ENCODE peak calls at places on chromosomes 13 and 19, in seven cellular contexts. G is T-helper 1 cell; F is NCI-H82; R is activated CD8-positive, alpha-beta memory T cell treated with anti-CD3 and anti-CD28 coated beads, Interleukin-2, amount 50 U/mL, for 48 hours; L is cardiac fibroblast; Q is head of caudate nucleus; B is stimulated activated CD8-positive, alpha-beta memory T cell treated with anti-CD3 and anti-CD28 coated beads, Interleukin-7, amount 100 ng/mL, for 4 hours. H is an unnamed sample.

GRCh38 chr13:97205971-97206370 is 16.2 kb upstream of the MBNL2 start:
- DNase-seq in L (peak), R (no peak), F (peak), B (no peak), G (peak), Q (no peak), H (no peak)

GRCh38 chr19:10899171-10899653 is 27.9 kb downstream of the CARM1 start:
- DNase-seq in L (no peak), F (no peak), Q (no peak), G (no peak), R (no peak), B (no peak), H (peak)

GRCh38 chr13:90686438-90686837 is 661.0 kb upstream of the MIR17HG start:
- DNase-seq in R (no peak), Q (peak), F (no peak), L (peak), G (no peak), B (no peak), H (no peak)

GRCh38 chr13:113029487-113030258 is 60.7 kb downstream of the MCF2L start:
- DNase-seq in B (no peak), Q (peak), R (peak), F (peak), G (peak), L (peak), H (no peak)

GRCh38 chr13:28503182-28503980 is 8.5 kb upstream of the FLT1 start:
- DNase-seq in F (peak), R (no peak), B (no peak), L (no peak), Q (no peak), G (no peak), H (no peak)

GRCh38 chr19:18939922-18940775 is 868 bp downstream of the HOMER3 start:
- DNase-seq in Q (peak), R (no peak), G (no peak), L (peak), B (no peak), F (no peak), H (peak)

GRCh38 chr19:39248806-39249205 is at the start of gene IFNL4:
- DNase-seq in L (no peak), F (no peak), R (no peak), B (no peak), Q (no peak), G (no peak), H (no peak)

GRCh38 chr13:46089213-46089612 is 15.6 kb downstream of the CPB2 start:
- DNase-seq in G (no peak), R (no peak), B (no peak), F (peak), Q (no peak), L (no peak), H (no peak)

GRCh38 chr13:102812616-102813287 is 13.8 kb downstream of the BIVM start:
- DNase-seq in R (no peak), F (no peak), L (peak), Q (no peak), B (no peak), G (no peak), H (no peak)

GRCh38 chr13:30925429-30925828 is 7.0 kb upstream of the TEX26 start:
- DNase-seq in G (no peak), R (no peak), Q (no peak), L (no peak), B (no peak), F (no peak), H (no peak)

GRCh38 chr13:39353988-39354387 is 249.0 kb downstream of the LHFPL6 start:
- DNase-seq in Q (no peak), F (no peak), L (peak), B (no peak), G (no peak), R (no peak), H (no peak)

GRCh38 chr19:14081797-14082674 is 3.5 kb downstream of the C19orf67 start:
- DNase-seq in G (no peak), Q (no peak), F (peak), L (no peak), B (no peak), R (no peak), H (no peak)

GRCh38 chr19:7515471-7516226 is at the start of gene ZNF358:
- DNase-seq in B (no peak), F (peak), L (peak), G (no peak), Q (peak), R (peak), H (peak)

GRCh38 chr19:53157601-53158000 is 1.3 kb downstream of the ZNF347 start:
- DNase-seq in Q (peak), F (no peak), G (no peak), R (no peak), L (peak), B (no peak), H (no peak)

GRCh38 chr19:42198676-42199439 is 18.6 kb downstream of the DEDD2 start:
- DNase-seq in Q (no peak), F (no peak), L (no peak), R (peak), B (peak), G (peak), H (no peak)

GRCh38 chr19:39927076-39927475 is 7.4 kb downstream of the FCGBP start:
- DNase-seq in B (no peak), F (no peak), Q (no peak), G (no peak), R (peak), L (no peak), H (no peak)

GRCh38 chr13:52842440-52842839 is 6.0 kb downstream of the PCDH8 start:
- DNase-seq in Q (no peak), L (no peak), R (no peak), B (no peak), F (peak), G (no peak), H (no peak)

GRCh38 chr13:50526771-50527567 is 316.5 kb downstream of the DLEU7 start:
- DNase-seq in F (no peak), G (no peak), Q (no peak), B (no peak), L (no peak), R (no peak), H (peak)

GRCh38 chr19:18649371-18650047 is 12.7 kb downstream of the KLHL26 start:
- DNase-seq in Q (peak), G (no peak), B (no peak), R (no peak), F (peak), L (no peak), H (peak)

GRCh38 chr13:48231080-48231479 is 1.9 kb upstream of the ITM2B start:
- DNase-seq in L (peak), Q (no peak), R (no peak), F (no peak), B (no peak), G (no peak), H (no peak)

GRCh38 chr19:48051345-48052033 is 7.6 kb upstream of the CABP5 start:
- DNase-seq in G (no peak), Q (no peak), F (no peak), R (no peak), B (no peak), L (no peak), H (no peak)

GRCh38 chr13:109100705-109101104 is 471.3 kb downstream of the MYO16 start:
- DNase-seq in B (no peak), L (no peak), F (no peak), Q (peak), R (no peak), G (no peak), H (no peak)

GRCh38 chr19:49585023-49585422 is 3.9 kb downstream of the PRRG2 start:
- DNase-seq in B (no peak), F (peak), G (no peak), L (no peak), Q (peak), R (no peak), H (no peak)

GRCh38 chr13:41130356-41130755 is 2.2 kb downstream of the KBTBD6 start:
- DNase-seq in R (no peak), Q (no peak), L (peak), G (peak), B (no peak), F (peak), H (no peak)

H was measured in gastrocnemius medialis.